ENCODE peak calls at places on chromosomes 1 and 21, in seven cellular contexts. T is foreskin fibroblast; Y is kidney tubule cell; F is fibroblast of lung; G is fibroblast of mammary gland; S is cardiac muscle cell; V is activated CD4-positive, alpha-beta T cell treated with anti-CD3 and anti-CD28 coated beads for 24 hours. A is an unnamed sample.

GRCh38 chr1:38328278-38329035 is 281.9 kb upstream of the POU3F1 start:
- DNase-seq in T (no peak), Y (no peak), F (peak; percentile 11), G (no peak), S (no peak), V (no peak), A (no peak)

GRCh38 chr1:172956871-172957270 is 93.9 kb downstream of the TNFSF18 start:
- DNase-seq in T (no peak), Y (no peak), F (no peak), G (no peak), S (no peak), V (no peak), A (no peak)

GRCh38 chr1:188423088-188423487 is 1594.3 kb downstream of the PLA2G4A start:
- DNase-seq in T (no peak), Y (no peak), F (no peak), G (no peak), S (no peak), V (no peak), A (no peak)

GRCh38 chr1:84298688-84299535 is 2.6 kb upstream of the SAMD13 start:
- DNase-seq in T (no peak), Y (peak; percentile 39), F (peak; percentile 29), G (no peak), S (peak; percentile 52), V (peak; percentile 8), A (peak; percentile 59)

GRCh38 chr1:156382561-156382960 is 13.6 kb downstream of the RHBG start:
- DNase-seq in T (no peak), Y (no peak), F (no peak), G (no peak), S (no peak), V (no peak), A (no peak)

GRCh38 chr1:186236921-186237320 is 138.1 kb downstream of the TPR start:
- DNase-seq in T (peak; percentile 93), Y (peak; percentile 89), F (peak; percentile 96), G (peak; percentile 95), S (no peak), V (no peak), A (peak; percentile 75)

GRCh38 chr1:67618285-67619018 is 66.5 kb upstream of the GADD45A start:
- DNase-seq in T (peak; percentile 85), Y (peak; percentile 80), F (peak; percentile 95), G (peak; percentile 94), S (no peak), V (no peak), A (peak; percentile 82)

GRCh38 chr1:226104671-226105121 is 42.2 kb downstream of the H3-3A start:
- DNase-seq in T (peak; percentile 52), Y (peak; percentile 51), F (no peak), G (peak; percentile 79), S (no peak), V (no peak), A (peak; percentile 23)

GRCh38 chr1:20151906-20152598 is 12.9 kb downstream of the PLA2G2F start:
- DNase-seq in T (peak; percentile 55), Y (peak; percentile 79), F (peak; percentile 60), G (peak; percentile 73), S (peak; percentile 83), V (peak; percentile 69), A (peak; percentile 92)

GRCh38 chr1:149977345-149977744 is 33.2 kb downstream of the OTUD7B start:
- DNase-seq in T (no peak), Y (no peak), F (no peak), G (no peak), S (no peak), V (no peak), A (no peak)

GRCh38 chr1:229030642-229031390 is 240.1 kb upstream of the RAB4A start:
- DNase-seq in T (no peak), Y (no peak), F (no peak), G (no peak), S (no peak), V (no peak), A (no peak)

GRCh38 chr21:42666023-42666747 is 12.8 kb downstream of the PDE9A start:
- DNase-seq in T (no peak), Y (no peak), F (no peak), G (no peak), S (no peak), V (peak; percentile 29), A (peak; percentile 63)

GRCh38 chr1:35958558-35958957 is 27.7 kb downstream of the AGO3 start:
- DNase-seq in T (no peak), Y (no peak), F (peak; percentile 15), G (no peak), S (no peak), V (no peak), A (no peak)

GRCh38 chr1:87449348-87449963 is 120.8 kb downstream of the LMO4 start:
- DNase-seq in T (no peak), Y (peak; percentile 52), F (peak; percentile 11), G (peak; percentile 40), S (peak; percentile 42), V (no peak), A (no peak)

GRCh38 chr1:183632964-183633363 is 2.6 kb downstream of the ARPC5 start:
- DNase-seq in T (no peak), Y (peak; percentile 41), F (no peak), G (no peak), S (no peak), V (no peak), A (no peak)

GRCh38 chr1:155527672-155528071 is 34.9 kb downstream of the ASH1L start:
- DNase-seq in T (no peak), Y (no peak), F (no peak), G (no peak), S (no peak), V (no peak), A (no peak)

GRCh38 chr21:44972821-44973220 is 33.0 kb downstream of the SLX9 start:
- DNase-seq in T (peak; percentile 36), Y (peak; percentile 73), F (peak; percentile 51), G (peak; percentile 12), S (no peak), V (no peak), A (no peak)

GRCh38 chr1:18945401-18945849 is 11.1 kb downstream of the IFFO2 start:
- DNase-seq in T (peak; percentile 74), Y (no peak), F (peak; percentile 71), G (peak; percentile 42), S (peak; percentile 63), V (no peak), A (no peak)

GRCh38 chr1:153693466-153693865 is 15.0 kb downstream of the NPR1 start:
- DNase-seq in T (no peak), Y (no peak), F (no peak), G (no peak), S (no peak), V (no peak), A (no peak)

GRCh38 chr1:1777950-1778826 is at the start of gene NADK:
- DNase-seq in T (peak; percentile 55), Y (peak; percentile 78), F (peak; percentile 32), G (peak; percentile 39), S (peak; percentile 82), V (peak; percentile 52), A (peak; percentile 97)